ENCODE peak calls at places on chromosome X, in five cellular contexts. W is KBM-7, R is Calu3, P is kidney glomerular epithelial cell, J is adrenal gland. V is an unnamed sample.

GRCh38 chrX:150506486-150506885 is 61.9 kb upstream of the MTM1 start:
- DNase-seq in W (no peak), R (no peak), P (no peak), J (no peak), V (no peak)

GRCh38 chrX:50747471-50747900 is 66.5 kb downstream of the SHROOM4 start:
- DNase-seq in W (no peak), R (peak; percentile 43), P (no peak), J (no peak), V (peak; percentile 21)

GRCh38 chrX:57595381-57595811 is 3.6 kb downstream of the ZXDB start:
- DNase-seq in W (no peak), R (no peak), P (peak; percentile 22), J (no peak), V (no peak)

GRCh38 chrX:150155396-150156048 is 207.6 kb upstream of the MAMLD1 start:
- DNase-seq in W (no peak), R (peak; percentile 38), P (peak; percentile 7), J (peak; percentile 37), V (no peak)

GRCh38 chrX:317424-318067 is 1.1 kb downstream of the GTPBP6 start:
- DNase-seq in W (peak; percentile 35), R (no peak), P (no peak), J (no peak), V (no peak)

GRCh38 chrX:70301716-70302115 is 11.8 kb downstream of the KIF4A start:
- DNase-seq in W (peak; percentile 8), R (no peak), P (no peak), J (no peak), V (no peak)

GRCh38 chrX:6965729-6966128 is 181.8 kb upstream of the STS start:
- DNase-seq in W (no peak), R (no peak), P (no peak), J (no peak), V (no peak)

GRCh38 chrX:130083656-130084382 is 26.5 kb downstream of the ELF4 start:
- DNase-seq in W (peak; percentile 77), R (no peak), P (no peak), J (no peak), V (no peak)

GRCh38 chrX:154900323-154900722 is 14.2 kb downstream of the F8A1 start:
- DNase-seq in W (no peak), R (no peak), P (no peak), J (no peak), V (no peak)

GRCh38 chrX:52346462-52347165 is 22.2 kb upstream of the XAGE2 start:
- DNase-seq in W (no peak), R (peak; percentile 48), P (peak; percentile 67), J (no peak), V (no peak)

GRCh38 chrX:41405551-41405950 is 41.6 kb upstream of the NYX start:
- DNase-seq in W (no peak), R (no peak), P (no peak), J (no peak), V (no peak)

GRCh38 chrX:72258174-72258573 is 18.9 kb downstream of the RPS4X start:
- DNase-seq in W (no peak), R (peak; percentile 20), P (peak; percentile 14), J (no peak), V (no peak)

GRCh38 chrX:12961191-12961718 is 13.7 kb upstream of the TMSB4X start:
- DNase-seq in W (no peak), R (no peak), P (no peak), J (no peak), V (no peak)

GRCh38 chrX:7154040-7154597 is 6.2 kb upstream of the PUDP start:
- DNase-seq in W (no peak), R (no peak), P (no peak), J (no peak), V (no peak)

GRCh38 chrX:102339312-102340298 is 92.6 kb downstream of the NXF2 start:
- DNase-seq in W (no peak), R (peak; percentile 25), P (no peak), J (no peak), V (no peak)

GRCh38 chrX:33817266-33817665 is 314.8 kb downstream of the FAM47A start:
- DNase-seq in W (no peak), R (no peak), P (no peak), J (no peak), V (no peak)

GRCh38 chrX:101190736-101191135 is 28.9 kb upstream of the DRP2 start:
- DNase-seq in W (no peak), R (no peak), P (no peak), J (no peak), V (no peak)

GRCh38 chrX:72028701-72029470 is 102.8 kb downstream of the RTL5 start:
- DNase-seq in W (no peak), R (no peak), P (no peak), J (peak; percentile 7), V (no peak)

V was measured in Kasumi-1.